ENCODE peak calls at places on chromosomes 6 and 20, in five cellular contexts. M, N, V, R and G are unnamed samples.

GRCh38 chr6:18501313-18502013 is 114.3 kb downstream of the RNF144B start:
- DNase-seq in N (peak), V (no peak), R (no peak), M (peak), G (no peak)

GRCh38 chr6:165701564-165702354 is 38.7 kb upstream of the PDE10A start:
- DNase-seq in V (no peak), M (no peak), R (no peak), N (no peak), G (no peak)

GRCh38 chr20:60292001-60292520 is 333.8 kb downstream of the CDH26 start:
- DNase-seq in M (no peak), R (no peak), V (no peak), N (no peak), G (no peak)

GRCh38 chr6:39301606-39302005 is 12.6 kb downstream of the KCNK17 start:
- DNase-seq in R (no peak), N (no peak), M (no peak), V (no peak), G (no peak)

GRCh38 chr20:15849131-15849685 is 724.0 kb downstream of the KIF16B start:
- DNase-seq in N (no peak), V (no peak), M (no peak), R (no peak), G (no peak)

GRCh38 chr6:40477246-40478126 is 109.7 kb downstream of the LRFN2 start:
- DNase-seq in N (no peak), V (no peak), R (no peak), M (no peak), G (peak)

GRCh38 chr20:5008743-5009142 is 7.4 kb upstream of the SLC23A2 start:
- DNase-seq in R (no peak), M (no peak), N (no peak), V (no peak), G (no peak)

GRCh38 chr20:62269871-62270270 is 31.6 kb downstream of the OSBPL2 start:
- DNase-seq in R (no peak), V (no peak), N (no peak), M (no peak), G (no peak)

GRCh38 chr6:167798453-167798852 is 28.3 kb upstream of the AFDN start:
- DNase-seq in N (no peak), R (no peak), M (no peak), V (no peak), G (no peak)

GRCh38 chr6:161444966-161445799 is 171.3 kb upstream of the AGPAT4 start:
- DNase-seq in R (no peak), M (peak), V (no peak), N (no peak), G (no peak)